ENCODE peak calls at places on chromosome 16, in eight cellular contexts. J is uterus, M is fibroblast of lung, R is colonic mucosa, K is tibial artery, N is K562, D is mucosa of descending colon, V is OCI-LY7. U is an unnamed sample.

GRCh38 chr16:23836404-23837291 is 865 bp downstream of the PRKCB start:
- DNase-seq in M (no peak), D (peak; percentile 54), V (peak; percentile 75), R (peak; percentile 29), N (peak; percentile 71), K (no peak), J (no peak), U (no peak)

GRCh38 chr16:20903116-20903888 is 2.7 kb downstream of the LYRM1 start:
- DNase-seq in V (no peak), D (no peak), N (no peak), K (no peak), J (no peak), M (no peak), R (no peak), U (no peak)

GRCh38 chr16:4795181-4795827 is at the start of gene SMIM22:
- DNase-seq in V (no peak), M (no peak), D (peak; percentile 88), K (no peak), N (no peak), R (peak; percentile 87), J (no peak), U (no peak)

GRCh38 chr16:3285131-3285530 is 1.8 kb downstream of the ZNF263 start:
- DNase-seq in D (no peak), K (peak; percentile 49), M (no peak), J (no peak), R (no peak), N (no peak), V (no peak), U (no peak)

GRCh38 chr16:64437706-64438329 is 684.0 kb downstream of the CDH11 start:
- DNase-seq in K (no peak), D (no peak), J (no peak), M (no peak), N (no peak), V (no peak), R (no peak), U (no peak)

GRCh38 chr16:841455-842060 is 41.0 kb upstream of the GNG13 start:
- DNase-seq in J (no peak), V (no peak), N (no peak), R (no peak), D (no peak), M (no peak), K (no peak), U (no peak)

GRCh38 chr16:47320546-47321315 is 140.1 kb downstream of the ITFG1 start:
- DNase-seq in K (no peak), V (no peak), R (no peak), M (peak; percentile 59), D (no peak), J (no peak), N (no peak), U (no peak)

GRCh38 chr16:74724820-74725549 is 24.3 kb upstream of the MLKL start:
- DNase-seq in V (no peak), N (no peak), M (peak; percentile 45), R (no peak), J (no peak), K (no peak), D (no peak), U (peak; percentile 86)

GRCh38 chr16:89019511-89019910 is 42.5 kb upstream of the CBFA2T3 start:
- DNase-seq in N (no peak), K (no peak), J (no peak), R (no peak), V (no peak), M (no peak), D (peak; percentile 11), U (no peak)

GRCh38 chr16:88772871-88773811 is 11.9 kb downstream of the PIEZO1 start:
- DNase-seq in K (peak; percentile 88), M (peak; percentile 97), N (peak; percentile 84), R (no peak), V (no peak), D (no peak), J (no peak), U (peak; percentile 90)

GRCh38 chr16:56357765-56358322 is 67.5 kb downstream of the AMFR start:
- DNase-seq in R (no peak), D (peak; percentile 28), J (no peak), K (peak; percentile 62), N (no peak), V (no peak), M (no peak), U (peak; percentile 47)

GRCh38 chr16:86831366-86831765 is 253.0 kb downstream of the FOXL1 start:
- DNase-seq in M (no peak), R (no peak), N (no peak), D (no peak), J (no peak), K (peak; percentile 40), V (peak; percentile 10), U (no peak)

GRCh38 chr16:84307209-84307954 is 12.7 kb downstream of the WFDC1 start:
- DNase-seq in D (no peak), N (peak; percentile 6), J (no peak), M (no peak), K (no peak), R (no peak), V (no peak), U (no peak)

GRCh38 chr16:88454315-88455057 is 1.4 kb downstream of the ZFPM1 start:
- DNase-seq in R (peak; percentile 67), D (peak; percentile 71), M (no peak), K (no peak), V (peak; percentile 59), J (no peak), N (no peak), U (no peak)

GRCh38 chr16:69048328-69049120 is 56.9 kb upstream of the HAS3 start:
- DNase-seq in K (no peak), N (no peak), V (no peak), D (no peak), M (no peak), R (no peak), J (no peak), U (no peak)

GRCh38 chr16:71781741-71782140 is 26.9 kb downstream of the AP1G1 start:
- DNase-seq in K (no peak), J (no peak), D (no peak), R (no peak), N (no peak), V (no peak), M (peak; percentile 6), U (no peak)

GRCh38 chr16:88686062-88686438 is 257 bp downstream of the SNAI3 start:
- DNase-seq in R (no peak), M (no peak), D (no peak), K (no peak), J (no peak), V (no peak), N (peak; percentile 58), U (no peak)

GRCh38 chr16:48526058-48526957 is 83.7 kb downstream of the N4BP1 start:
- DNase-seq in V (peak; percentile 58), M (no peak), D (peak; percentile 82), N (peak; percentile 34), J (no peak), K (peak; percentile 50), R (peak; percentile 80), U (no peak)

GRCh38 chr16:67433131-67433719 is 2.3 kb downstream of the HSD11B2 start:
- DNase-seq in K (no peak), J (no peak), D (no peak), V (no peak), N (no peak), R (no peak), M (no peak), U (no peak)

GRCh38 chr16:67430504-67431076 is 331 bp upstream of the HSD11B2 start:
- DNase-seq in N (no peak), R (peak; percentile 87), J (no peak), V (peak; percentile 4), M (no peak), K (no peak), D (peak; percentile 91), U (no peak)

GRCh38 chr16:67432491-67432890 is 1.6 kb downstream of the HSD11B2 start:
- DNase-seq in R (peak; percentile 41), V (no peak), D (no peak), J (no peak), N (no peak), M (no peak), K (no peak), U (no peak)

GRCh38 chr16:67431077-67431804 is at the start of gene HSD11B2:
- DNase-seq in M (peak; percentile 36), R (peak; percentile 58), V (no peak), K (peak; percentile 71), D (peak; percentile 74), J (peak; percentile 52), N (peak; percentile 66), U (no peak)

GRCh38 chr16:67431805-67432476 is 1.0 kb downstream of the HSD11B2 start:
- DNase-seq in R (peak; percentile 59), J (no peak), N (no peak), K (no peak), M (no peak), V (no peak), D (peak; percentile 62), U (no peak)
- H3K4me3 ChIP-seq in R (peak overlapping the region; percentile 52), J (peak overlapping the region; percentile 42), N (peak overlapping the region; percentile 38), K (peak overlapping the region; percentile 56), M (no peak overlapping the region), V (no peak overlapping the region), D (peak overlapping the region; percentile 63), U (no peak overlapping the region)

DNA sequence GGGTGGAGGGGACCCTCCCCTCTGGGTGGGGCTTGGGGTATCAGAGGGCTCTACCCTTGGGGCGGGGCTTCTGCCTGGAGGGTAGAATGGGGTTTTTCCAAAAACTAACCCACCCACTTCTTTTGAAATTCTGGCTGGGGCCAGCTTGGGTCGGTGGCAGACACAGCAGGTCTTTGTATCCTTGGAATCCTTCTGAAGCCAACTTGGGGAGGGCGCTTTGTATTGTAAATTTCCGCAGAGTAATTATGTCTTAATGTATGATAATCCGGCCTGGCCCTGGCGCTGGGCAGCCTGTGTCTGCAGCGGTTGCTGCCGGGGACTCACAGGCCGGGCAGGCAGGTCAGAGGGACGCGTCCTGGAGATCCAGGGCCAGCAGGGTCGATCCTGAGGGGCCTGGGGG is 33.9 kb upstream of the GSE1 start:
- DNase-seq in R (no peak), M (no peak), V (no peak), K (no peak), D (no peak), N (no peak), J (no peak), U (no peak)
- H3K4me1 ChIP-seq in R (peaks cover 23% of the 10 kb centered on the region), M (peaks cover 21% of the 10 kb centered on the region), V (no peaks in the 10 kb centered on the region), K (peaks cover 29% of the 10 kb centered on the region), D (peaks cover 44% of the 10 kb centered on the region), N (peaks cover 70% of the 10 kb centered on the region), J (peaks cover 14% of the 10 kb centered on the region), U (peaks cover 18% of the 10 kb centered on the region)

GRCh38 chr16:11036868-11037410 is 92.6 kb downstream of the CLEC16A start:
- DNase-seq in M (no peak), D (no peak), J (no peak), N (no peak), K (no peak), R (no peak), V (no peak), U (no peak)
- H3K4me3 ChIP-seq in M (no peak overlapping the region), D (no peak overlapping the region), J (no peak overlapping the region), N (no peak overlapping the region), K (no peak overlapping the region), R (no peak overlapping the region), V (no peak overlapping the region), U (no peak overlapping the region)

GRCh38 chr16:49703494-49703893 is 152.4 kb downstream of the ZNF423 start:
- DNase-seq in R (no peak), V (no peak), K (no peak), J (no peak), N (no peak), D (no peak), M (no peak), U (no peak)
- H3K4me1 ChIP-seq in R (no peaks in the 10 kb centered on the region), V (no peaks in the 10 kb centered on the region), K (peaks cover 40% of the 10 kb centered on the region), J (peaks cover 26% of the 10 kb centered on the region), N (no peaks in the 10 kb centered on the region), D (no peaks in the 10 kb centered on the region), M (no peaks in the 10 kb centered on the region), U (peaks cover 23% of the 10 kb centered on the region)

GRCh38 chr16:9739301-9739700 is 442.9 kb downstream of the GRIN2A start:
- DNase-seq in V (no peak), D (no peak), K (no peak), J (no peak), M (no peak), R (no peak), N (no peak), U (no peak)
- H3K4me3 ChIP-seq in V (no peak overlapping the region), D (no peak overlapping the region), K (no peak overlapping the region), J (no peak overlapping the region), M (no peak overlapping the region), R (no peak overlapping the region), N (no peak overlapping the region), U (no peak overlapping the region)

U was measured in SJSA1.